ENCODE peak calls at places on chromosomes 7 and 10, in four cellular contexts. R is endodermal cell, M is fibroblast of villous mesenchyme, H is endothelial cell. T is an unnamed sample.

GRCh38 chr10:121337356-121337936 is 260.8 kb downstream of the FGFR2 start:
- DNase-seq in R (no peak), M (no peak), H (no peak), T (no peak)

GRCh38 chr7:78052112-78052511 is 253.5 kb downstream of the PHTF2 start:
- DNase-seq in R (peak; percentile 88), M (no peak), H (no peak), T (no peak)

GRCh38 chr7:83947260-83947659 is 247.3 kb downstream of the SEMA3A start:
- DNase-seq in R (peak; percentile 80), M (no peak), H (peak; percentile 22), T (peak; percentile 7)

GRCh38 chr7:29564455-29565185 is 985 bp downstream of the PRR15 start:
- DNase-seq in R (peak; percentile 85), M (peak; percentile 56), H (peak; percentile 72), T (peak; percentile 81)

GRCh38 chr10:5560844-5561703 is 36.3 kb downstream of the CALML3 start:
- DNase-seq in R (peak; percentile 33), M (no peak), H (no peak), T (no peak)

GRCh38 chr10:63318491-63318890 is 147.3 kb downstream of the JMJD1C start:
- DNase-seq in R (no peak), M (peak; percentile 15), H (no peak), T (no peak)

GRCh38 chr10:49365675-49366415 is 30.0 kb downstream of the DRGX start:
- DNase-seq in R (no peak), M (no peak), H (peak; percentile 40), T (no peak)

GRCh38 chr10:126090911-126091728 is 194.8 kb downstream of the FANK1 start:
- DNase-seq in R (no peak), M (peak; percentile 27), H (no peak), T (peak; percentile 58)

GRCh38 chr10:109969907-109970306 is 37.9 kb upstream of the ADD3 start:
- DNase-seq in R (no peak), M (no peak), H (no peak), T (peak; percentile 41)

GRCh38 chr7:28270536-28270935 is 89.9 kb upstream of the JAZF1 start:
- DNase-seq in R (no peak), M (no peak), H (no peak), T (no peak)

GRCh38 chr10:110638319-110638718 is 5.8 kb upstream of the RBM20 start:
- DNase-seq in R (no peak), M (no peak), H (no peak), T (no peak)

GRCh38 chr10:131806146-131806545 is 94.7 kb upstream of the PPP2R2D start:
- DNase-seq in R (no peak), M (no peak), H (no peak), T (no peak)

GRCh38 chr7:98957766-98958165 is 79.4 kb downstream of the TRRAP start:
- DNase-seq in R (no peak), M (no peak), H (no peak), T (no peak)

GRCh38 chr7:36198854-36199266 is 45.8 kb downstream of the EEPD1 start:
- DNase-seq in R (peak; percentile 26), M (peak; percentile 28), H (no peak), T (no peak)

GRCh38 chr7:127534636-127535035 is 50.8 kb downstream of the GCC1 start:
- DNase-seq in R (no peak), M (no peak), H (no peak), T (no peak)

GRCh38 chr10:84743483-84743882 is 415.1 kb downstream of the CCSER2 start:
- DNase-seq in R (no peak), M (no peak), H (no peak), T (peak; percentile 0)

GRCh38 chr10:48206470-48207250 is 67.8 kb downstream of the FRMPD2 start:
- DNase-seq in R (no peak), M (no peak), H (no peak), T (no peak)

GRCh38 chr10:89241491-89242339 is 9.9 kb downstream of the LIPA start:
- DNase-seq in R (no peak), M (peak; percentile 78), H (no peak), T (peak; percentile 60)

GRCh38 chr10:131726460-131726861 is 174.3 kb upstream of the PPP2R2D start:
- DNase-seq in R (peak; percentile 77), M (no peak), H (no peak), T (no peak)

GRCh38 chr7:124330741-124331407 is 298.0 kb upstream of the TMEM229A start:
- DNase-seq in R (no peak), M (no peak), H (no peak), T (no peak)

GRCh38 chr10:88892223-88892967 is 12.3 kb downstream of the STAMBPL1 start:
- DNase-seq in R (no peak), M (no peak), H (no peak), T (no peak)

GRCh38 chr10:84138478-84139125 is 707 bp upstream of the GHITM start:
- DNase-seq in R (no peak), M (peak; percentile 91), H (no peak), T (no peak)

GRCh38 chr7:5419523-5420107 is 4.0 kb downstream of the TNRC18 start:
- DNase-seq in R (peak; percentile 80), M (no peak), H (peak; percentile 21), T (peak; percentile 27)

GRCh38 chr10:60446070-60446833 is 56.6 kb upstream of the ANK3 start:
- DNase-seq in R (no peak), M (no peak), H (no peak), T (peak; percentile 41)

GRCh38 chr7:70006411-70006920 is 408.2 kb downstream of the AUTS2 start:
- DNase-seq in R (no peak), M (no peak), H (no peak), T (no peak)

GRCh38 chr10:50653142-50653541 is 29.4 kb upstream of the SGMS1 start:
- DNase-seq in R (no peak), M (peak; percentile 58), H (no peak), T (peak; percentile 61)

GRCh38 chr7:22935269-22935668 is 78.7 kb downstream of the HYCC1 start:
- DNase-seq in R (no peak), M (peak; percentile 59), H (no peak), T (peak; percentile 55)

GRCh38 chr7:129665013-129665401 is 53.5 kb downstream of the NRF1 start:
- DNase-seq in R (peak; percentile 85), M (peak; percentile 83), H (no peak), T (peak; percentile 92)

GRCh38 chr7:118573065-118573464 is 348.6 kb downstream of the ANKRD7 start:
- DNase-seq in R (no peak), M (peak; percentile 14), H (no peak), T (no peak)

GRCh38 chr7:18458830-18459229 is 36.7 kb upstream of the HDAC9 start:
- DNase-seq in R (no peak), M (no peak), H (no peak), T (no peak)

GRCh38 chr10:132879408-132880147 is 62.8 kb downstream of the CFAP46 start:
- DNase-seq in R (peak; percentile 57), M (no peak), H (no peak), T (no peak)

DNA sequence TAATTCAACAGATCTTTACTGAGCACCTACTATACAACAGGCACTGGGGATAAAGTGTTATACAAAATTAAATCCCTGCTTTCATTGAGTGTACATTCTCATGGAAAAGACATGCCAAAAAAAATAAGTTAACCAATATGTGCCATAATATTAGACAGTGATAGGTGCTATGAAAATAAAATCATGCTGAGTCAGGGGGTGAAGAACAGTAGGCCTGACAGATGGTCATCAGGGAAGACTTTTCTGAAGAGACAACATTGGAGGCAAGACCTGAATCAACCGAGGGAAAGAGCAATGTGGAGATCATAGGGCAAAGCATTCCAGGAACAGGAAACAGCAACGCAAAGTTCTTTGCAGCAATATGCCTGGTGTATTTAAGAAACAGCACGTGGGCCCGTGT is 135.5 kb downstream of the C1GALT1 start:
- DNase-seq in R (no peak), M (no peak), H (no peak), T (no peak)
- TF ChIP-seq CTCF in R (no peak), M (no peak), H (no peak), T (no peak)

GRCh38 chr7:2104107-2104710 is 128.5 kb downstream of the MAD1L1 start:
- DNase-seq in R (peak; percentile 95), M (peak; percentile 97), H (peak; percentile 86), T (peak; percentile 96)
- TF ChIP-seq CTCF in R (peak; percentile 80), M (peak; percentile 75), H (peak; percentile 62), T (peak; percentile 82)

DNA sequence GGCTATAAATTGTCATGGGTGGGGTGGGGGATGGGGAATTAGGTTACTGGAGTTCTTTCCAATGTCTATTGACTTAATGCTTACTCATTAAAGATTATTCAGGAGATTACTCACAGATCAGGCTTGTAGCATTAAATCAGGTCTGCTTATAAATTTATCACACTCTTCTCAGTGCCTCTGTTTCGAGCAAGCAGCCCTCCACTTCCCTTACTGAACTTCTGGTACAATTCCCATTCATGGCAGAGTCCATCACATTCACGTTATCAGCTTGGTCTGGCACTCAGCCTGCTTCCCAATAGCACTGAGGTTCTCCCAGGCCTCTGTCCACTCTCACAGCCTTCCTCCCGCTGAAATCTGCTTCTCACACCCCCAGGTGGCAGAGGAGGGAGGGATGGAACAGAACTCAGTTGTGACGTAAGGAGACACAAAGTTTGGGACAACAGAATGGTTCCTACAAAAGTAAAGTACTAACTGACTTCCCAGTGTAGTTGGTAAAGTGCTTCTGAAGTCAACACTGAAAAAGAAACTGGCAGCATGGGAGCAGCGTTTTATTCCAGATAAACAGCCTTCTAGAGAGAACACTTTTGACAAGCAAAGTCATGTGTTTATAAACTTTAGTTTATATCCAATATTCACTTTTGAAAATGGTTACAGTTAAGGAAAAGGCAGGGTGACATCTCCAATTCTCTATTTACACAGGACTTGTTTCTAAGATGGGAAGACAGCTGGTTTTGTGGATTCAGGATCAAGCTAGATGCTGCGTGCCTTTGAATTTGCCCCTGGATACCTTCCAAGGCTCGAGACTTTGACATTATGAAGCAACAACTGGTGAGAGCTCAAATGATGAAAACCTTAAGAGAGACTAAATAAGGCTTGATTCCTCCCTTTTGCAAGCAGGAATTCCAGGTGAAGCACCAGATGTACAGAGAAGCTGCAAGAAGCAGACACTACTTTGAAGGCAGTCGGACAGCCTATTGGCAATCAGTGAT is 81.4 kb downstream of the ATXN7L1 start:
- DNase-seq in R (no peak), M (peak; percentile 82), H (no peak), T (peak; percentile 66)
- TF ChIP-seq CTCF in R (no peak), M (no peak), H (no peak), T (no peak)

DNA sequence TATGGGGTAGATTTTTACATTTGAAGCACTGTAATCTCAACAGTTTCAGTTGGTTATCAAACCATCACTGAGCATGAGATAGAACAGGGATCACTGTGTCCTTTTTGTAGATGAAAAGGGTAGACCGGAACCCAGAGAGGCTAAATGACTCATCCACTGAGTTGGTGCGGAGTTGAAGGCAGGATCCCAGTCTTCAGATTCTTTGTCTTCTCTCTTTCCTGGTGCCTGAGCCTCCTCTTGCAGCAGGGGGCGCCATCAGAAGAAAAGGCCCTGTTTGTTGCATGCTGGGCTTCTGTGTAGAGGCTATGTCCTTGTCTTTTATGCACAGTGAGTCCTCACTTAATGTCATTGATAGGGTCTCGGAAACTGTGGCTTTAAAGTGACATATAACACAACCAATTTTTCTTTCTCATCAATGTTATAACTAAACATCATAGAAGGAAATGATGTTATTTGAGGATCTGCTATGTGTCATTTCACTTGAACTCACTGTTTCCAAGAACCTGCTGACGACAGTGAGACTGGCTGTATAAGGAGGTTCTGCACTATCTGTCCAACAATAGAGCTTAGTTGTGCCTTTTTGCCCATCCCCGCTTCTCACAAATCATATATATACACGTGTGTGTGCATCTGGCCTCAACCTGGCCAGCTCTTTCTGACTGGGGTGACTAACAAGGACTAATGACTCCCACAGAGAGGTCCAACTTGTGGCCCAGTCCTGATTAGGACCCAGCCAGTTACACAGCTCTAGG is 14.3 kb downstream of the ZNF282 start:
- DNase-seq in R (peak; percentile 94), M (peak; percentile 43), H (peak; percentile 80), T (peak; percentile 69)
- TF ChIP-seq CTCF in R (peak; percentile 92), M (peak; percentile 67), H (peak; percentile 71), T (peak; percentile 85)

GRCh38 chr10:44925224-44925623 is 14.1 kb downstream of the TMEM72 start:
- DNase-seq in R (peak; percentile 92), M (no peak), H (peak; percentile 66), T (peak; percentile 15)
- TF ChIP-seq CTCF in R (peak; percentile 87), M (no peak), H (peak; percentile 36), T (peak; percentile 19)